ENCODE peak calls at places on chromosomes 16 and 17, in seven cellular contexts. Q is psoas muscle, U is A549, O is fibroblast of pulmonary artery, H is left ventricle myocardium inferior, D is breast epithelium, W is left lung. B is an unnamed sample.

GRCh38 chr17:37664214-37664613 is 21.0 kb upstream of the DDX52 start:
- DNase-seq in O (no peak), U (no peak), Q (no peak), H (no peak), D (no peak), W (no peak), B (no peak)

GRCh38 chr17:58144801-58145200 is 3.4 kb upstream of the OR4D1 start:
- DNase-seq in Q (no peak), H (no peak), D (no peak), W (no peak), O (no peak), U (no peak), B (no peak)

GRCh38 chr17:9845306-9845705 is 19.6 kb downstream of the GLP2R start:
- DNase-seq in O (no peak), H (no peak), D (no peak), U (no peak), Q (no peak), W (no peak), B (no peak)

GRCh38 chr17:32795339-32795979 is 81.5 kb downstream of the MYO1D start:
- DNase-seq in Q (no peak), H (no peak), D (no peak), U (no peak), W (no peak), O (no peak), B (no peak)

GRCh38 chr16:14310519-14310991 is 239.4 kb downstream of the MRTFB start:
- DNase-seq in O (peak; percentile 25), D (no peak), Q (peak; percentile 48), W (no peak), U (peak; percentile 56), H (no peak), B (no peak)

GRCh38 chr16:81931927-81932326 is 79.3 kb downstream of the SDR42E1 start:
- DNase-seq in D (no peak), O (no peak), H (no peak), U (no peak), Q (no peak), W (no peak), B (no peak)

GRCh38 chr16:75218256-75219076 is at the start of gene CTRB1:
- DNase-seq in D (no peak), W (no peak), U (no peak), Q (no peak), O (no peak), H (no peak), B (no peak)

GRCh38 chr17:16121915-16122314 is 93.4 kb downstream of the NCOR1 start:
- DNase-seq in H (no peak), W (no peak), D (no peak), Q (no peak), O (no peak), U (no peak), B (no peak)

GRCh38 chr17:17467720-17468119 is 9.1 kb upstream of the MED9 start:
- DNase-seq in O (no peak), Q (no peak), H (no peak), D (no peak), W (no peak), U (no peak), B (no peak)

GRCh38 chr17:69597898-69598692 is 183.6 kb downstream of the MAP2K6 start:
- DNase-seq in O (peak; percentile 36), H (no peak), Q (no peak), D (no peak), W (no peak), U (no peak), B (no peak)

GRCh38 chr17:82097187-82097918 is 683 bp downstream of the FASN start:
- DNase-seq in H (no peak), Q (peak; percentile 47), U (peak; percentile 63), D (no peak), O (peak; percentile 65), W (no peak), B (no peak)

GRCh38 chr17:77696151-77696719 is 262.3 kb upstream of the TNRC6C start:
- DNase-seq in W (no peak), O (no peak), Q (no peak), H (no peak), D (no peak), U (no peak), B (no peak)

GRCh38 chr17:77695386-77695785 is 263.1 kb upstream of the TNRC6C start:
- DNase-seq in W (no peak), Q (no peak), D (no peak), H (no peak), U (no peak), O (no peak), B (no peak)

GRCh38 chr17:77698903-77699615 is 259.4 kb upstream of the TNRC6C start:
- DNase-seq in D (no peak), H (no peak), O (no peak), W (no peak), Q (no peak), U (no peak), B (no peak)

GRCh38 chr17:77697480-77698400 is 260.8 kb upstream of the TNRC6C start:
- DNase-seq in W (no peak), D (no peak), Q (no peak), H (no peak), O (no peak), U (no peak), B (no peak)

DNA sequence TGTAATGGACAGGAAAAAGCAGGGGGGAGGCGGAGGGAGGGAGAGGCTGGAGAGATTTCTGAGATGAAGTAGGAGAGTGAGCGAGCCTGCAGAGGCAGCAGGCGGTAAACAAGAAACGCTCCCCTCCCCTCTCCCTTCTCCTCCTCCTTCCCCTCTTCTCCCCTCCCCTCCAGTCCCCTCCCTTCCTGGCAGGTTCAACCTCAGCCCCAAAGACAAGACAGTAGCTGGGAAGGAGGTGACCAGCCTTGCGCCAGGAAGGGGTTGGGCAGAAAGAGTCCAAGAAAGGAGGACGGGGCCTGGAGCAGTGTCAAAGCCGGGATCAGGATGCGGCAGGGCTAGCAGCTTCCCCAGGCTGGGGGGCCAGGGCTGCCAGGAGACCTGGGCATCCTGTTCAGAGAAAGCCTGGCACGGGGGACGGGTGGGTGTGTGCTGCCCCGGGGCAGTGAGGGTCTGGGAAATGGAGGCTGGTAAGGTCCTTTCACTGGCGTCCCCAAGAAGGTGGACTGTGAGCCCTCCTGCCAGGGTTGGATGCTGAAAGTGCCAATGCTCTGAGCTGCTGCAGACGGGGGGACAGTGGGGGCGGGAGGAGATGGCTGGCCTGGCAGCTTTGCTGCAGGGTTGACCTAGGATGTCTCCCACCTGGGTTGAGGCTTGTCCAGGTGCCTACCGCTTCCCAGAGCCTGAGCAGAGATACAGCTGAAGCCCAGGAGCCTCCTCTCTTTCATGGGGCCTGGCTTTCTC is 261.6 kb upstream of the TNRC6C start:
- DNase-seq in H (no peak), O (no peak), D (no peak), W (no peak), U (no peak), Q (no peak), B (no peak)
- H3K4me3 ChIP-seq in H (peak overlapping the region; percentile 8), O (no peak overlapping the region), D (peak overlapping the region; percentile 35), W (no peak overlapping the region), U (no peak overlapping the region), Q (no peak overlapping the region), B (no peak overlapping the region)

GRCh38 chr16:88844412-88845118 is 12.2 kb downstream of the GALNS start:
- DNase-seq in U (no peak), Q (no peak), O (no peak), H (no peak), D (no peak), W (no peak), B (no peak)
- TF ChIP-seq CTCF in U (no peak), Q (no peak), O (no peak), H (no peak), D (no peak), W (no peak), B (peak; percentile 56)

DNA sequence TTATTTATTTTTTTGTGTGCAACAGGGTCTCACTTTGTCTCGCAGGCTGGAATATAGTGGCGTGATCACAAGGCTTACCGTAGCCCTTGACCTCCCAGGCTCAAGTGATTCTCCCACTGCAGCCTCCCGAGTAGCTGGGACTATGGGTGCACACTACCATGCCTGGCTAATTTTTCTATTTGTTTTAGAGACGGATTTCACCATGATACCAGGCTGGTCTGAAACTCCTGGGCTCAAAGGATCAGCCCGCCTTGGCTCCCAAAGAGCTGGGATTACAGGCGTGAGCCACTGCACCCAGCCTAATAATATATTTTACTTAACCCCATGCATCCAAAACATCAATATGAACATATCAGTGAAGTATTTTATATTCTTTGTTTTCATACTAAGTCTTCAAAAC is 2.0 kb downstream of the CCDC200 start:
- DNase-seq in Q (no peak), W (no peak), U (no peak), O (no peak), H (no peak), D (no peak), B (no peak)
- H3K4me3 ChIP-seq in Q (no peak overlapping the region), W (no peak overlapping the region), U (no peak overlapping the region), O (no peak overlapping the region), H (no peak overlapping the region), D (no peak overlapping the region), B (no peak overlapping the region)

DNA sequence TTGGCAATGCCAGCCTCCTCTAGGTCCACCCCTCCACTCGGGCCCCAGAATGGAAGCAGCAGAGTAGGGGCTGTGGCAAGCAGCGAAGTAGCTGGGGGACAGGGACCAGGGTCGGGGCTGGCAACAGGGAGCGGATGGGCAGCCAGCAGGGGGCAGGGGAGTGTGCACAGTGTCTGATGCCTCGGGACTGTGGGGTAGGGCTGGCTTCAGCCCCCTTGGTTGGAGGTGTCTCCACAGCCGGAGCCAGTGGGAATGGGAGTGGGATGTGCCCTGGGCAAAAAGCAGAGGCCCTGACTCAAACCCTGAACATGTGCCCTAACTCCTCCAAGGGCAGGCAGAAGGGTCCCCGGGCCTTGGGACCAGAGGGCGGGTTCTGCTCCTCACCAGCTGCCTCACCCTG is 18.5 kb upstream of the ARHGAP27 start:
- DNase-seq in O (no peak), Q (no peak), D (no peak), H (no peak), W (peak; percentile 30), U (peak; percentile 7), B (no peak)
- TF ChIP-seq CTCF in O (no peak), Q (no peak), D (no peak), H (no peak), W (no peak), U (no peak), B (peak; percentile 11)

DNA sequence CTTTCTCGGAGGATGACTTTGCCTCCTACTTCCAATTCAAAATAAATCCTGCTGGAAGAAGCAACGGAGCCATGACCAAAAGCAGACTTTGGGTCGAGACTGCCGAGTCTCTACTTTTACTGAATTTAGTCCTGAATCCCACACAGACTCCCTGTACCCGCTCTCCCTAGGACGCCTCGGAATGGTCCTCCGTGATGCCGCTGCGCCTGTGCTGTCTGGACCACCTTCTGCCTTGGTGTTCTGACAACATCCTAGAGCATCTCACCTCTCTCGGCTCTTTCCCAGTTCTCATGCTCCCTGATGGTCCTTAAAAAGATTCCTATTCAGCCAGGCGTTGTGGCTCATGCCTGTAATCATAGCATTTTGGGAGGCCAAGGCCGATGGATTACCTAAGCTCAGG is 181.1 kb upstream of the HSBP1 start:
- DNase-seq in U (no peak), W (no peak), H (no peak), D (no peak), Q (no peak), O (no peak), B (no peak)
- H3K4me3 ChIP-seq in U (no peak overlapping the region), W (no peak overlapping the region), H (no peak overlapping the region), D (no peak overlapping the region), Q (no peak overlapping the region), O (no peak overlapping the region), B (no peak overlapping the region)

GRCh38 chr17:77479817-77480508 is 339.2 kb downstream of the SEC14L1 start:
- DNase-seq in Q (no peak), W (no peak), D (no peak), H (no peak), O (no peak), U (no peak), B (no peak)
- TF ChIP-seq CTCF in Q (no peak), W (no peak), D (no peak), H (no peak), O (no peak), U (no peak), B (no peak)

GRCh38 chr17:80892019-80892855 is 99.4 kb upstream of the CHMP6 start:
- DNase-seq in Q (peak; percentile 85), D (peak; percentile 54), H (peak; percentile 73), O (peak; percentile 99), W (peak; percentile 90), U (peak; percentile 97), B (no peak)
- H3K4me3 ChIP-seq in Q (no peak overlapping the region), D (no peak overlapping the region), H (peak overlapping the region; percentile 9), O (peak overlapping the region; percentile 27), W (no peak overlapping the region), U (no peak overlapping the region), B (no peak overlapping the region)

B was measured in LNCaP clone FGC.